ENCODE peak calls at places on chromosomes 4 and X, in seven cellular contexts. I is neural crest cell; G is CD4-positive, alpha-beta T cell; Y is fibroblast of lung; K is OCI-LY7; Q is cardiac muscle cell; W is IMR-90. B is an unnamed sample.

GRCh38 chr4:168998596-168998995 is 11.5 kb downstream of the CBR4 start:
- DNase-seq in W (no peak), Y (no peak), Q (no peak), I (no peak), G (no peak), K (no peak), B (no peak)

GRCh38 chr4:15875663-15876460 is 62.7 kb downstream of the FGFBP1 start:
- DNase-seq in K (no peak), G (no peak), Y (no peak), I (no peak), Q (no peak), W (no peak), B (no peak)

GRCh38 chr4:15811703-15812325 is 33.7 kb downstream of the CD38 start:
- DNase-seq in Q (peak; percentile 20), I (no peak), W (no peak), Y (no peak), K (no peak), G (no peak), B (no peak)

GRCh38 chr4:17055788-17056187 is 157.3 kb upstream of the LDB2 start:
- DNase-seq in W (peak; percentile 97), Y (peak; percentile 90), I (no peak), Q (peak; percentile 84), G (no peak), K (no peak), B (no peak)

GRCh38 chr4:66704243-66704642 is 841.1 kb downstream of the CENPC start:
- DNase-seq in K (no peak), W (no peak), Y (no peak), G (no peak), Q (no peak), I (no peak), B (no peak)

GRCh38 chr4:102388636-102389035 is 43.4 kb upstream of the SLC39A8 start:
- DNase-seq in K (no peak), I (no peak), Q (no peak), G (no peak), W (no peak), Y (no peak), B (no peak)

GRCh38 chr4:185903205-185903604 is 91.2 kb upstream of the SORBS2 start:
- DNase-seq in Q (no peak), I (no peak), K (no peak), W (no peak), Y (no peak), G (no peak), B (no peak)

GRCh38 chr4:174764105-174764729 is 64.8 kb downstream of the GLRA3 start:
- DNase-seq in W (peak; percentile 40), G (no peak), I (no peak), Q (peak; percentile 64), Y (peak; percentile 68), K (peak; percentile 79), B (peak; percentile 22)

GRCh38 chrX:13689519-13690211 is 737 bp downstream of the RAB9A start:
- DNase-seq in K (peak; percentile 21), G (no peak), Y (peak; percentile 51), W (peak; percentile 40), I (no peak), Q (peak; percentile 27), B (no peak)

GRCh38 chr4:183960912-183961569 is 55.9 kb downstream of the STOX2 start:
- DNase-seq in Q (no peak), G (no peak), Y (no peak), K (no peak), I (no peak), W (no peak), B (no peak)

GRCh38 chrX:145213504-145213903 is 33.8 kb upstream of the SPANXN1 start:
- DNase-seq in Y (no peak), G (no peak), W (no peak), K (peak; percentile 1), Q (no peak), I (peak; percentile 7), B (no peak)

GRCh38 chr4:168955674-168956073 is 54.4 kb downstream of the CBR4 start:
- DNase-seq in Q (no peak), Y (no peak), K (no peak), G (no peak), W (no peak), I (no peak), B (no peak)

GRCh38 chrX:47384502-47384901 is 14.1 kb downstream of the ZNF157 start:
- DNase-seq in W (peak; percentile 57), Q (peak; percentile 70), Y (peak; percentile 71), K (peak; percentile 81), I (peak; percentile 64), G (peak; percentile 62), B (peak; percentile 46)

GRCh38 chrX:72062890-72063289 is 68.8 kb downstream of the RTL5 start:
- DNase-seq in K (no peak), W (no peak), I (no peak), Y (peak; percentile 45), G (no peak), Q (peak; percentile 24), B (no peak)

GRCh38 chrX:21944136-21944615 is 3.7 kb downstream of the SMS start:
- DNase-seq in Q (peak; percentile 19), W (no peak), I (no peak), G (no peak), K (no peak), Y (no peak), B (no peak)

GRCh38 chrX:101550825-101551767 is 749 bp downstream of the ARMCX1 start:
- DNase-seq in Y (peak; percentile 37), G (no peak), I (peak; percentile 34), K (no peak), W (peak; percentile 20), Q (peak; percentile 56), B (no peak)

GRCh38 chr4:107034091-107034698 is 1.9 kb downstream of the DKK2 start:
- DNase-seq in Y (peak; percentile 50), I (peak; percentile 64), G (no peak), K (no peak), Q (peak; percentile 26), W (no peak), B (peak; percentile 8)

GRCh38 chr4:78885598-78885997 is 53.6 kb downstream of the PAQR3 start:
- DNase-seq in G (no peak), W (peak; percentile 48), Q (no peak), I (no peak), Y (no peak), K (no peak), B (no peak)

GRCh38 chrX:39577976-39578962 is 519.5 kb downstream of the BCOR start:
- DNase-seq in I (no peak), Q (peak; percentile 43), G (peak; percentile 38), W (no peak), K (peak; percentile 8), Y (peak; percentile 36), B (peak; percentile 39)

GRCh38 chr4:21512351-21512750 is 436.2 kb downstream of the KCNIP4 start:
- DNase-seq in G (no peak), Y (peak; percentile 69), I (peak; percentile 3), K (peak; percentile 16), W (peak; percentile 4), Q (peak; percentile 66), B (no peak)

GRCh38 chrX:121504148-121504547 is 456.7 kb downstream of the GLUD2 start:
- DNase-seq in Y (no peak), K (no peak), Q (no peak), W (no peak), I (no peak), G (no peak), B (no peak)

GRCh38 chrX:9671998-9672397 is 93.6 kb downstream of the GPR143 start:
- DNase-seq in Y (no peak), G (no peak), I (no peak), K (no peak), W (no peak), Q (no peak), B (no peak)

GRCh38 chr4:156636398-156636797 is 335.2 kb downstream of the PDGFC start:
- DNase-seq in G (no peak), W (no peak), I (no peak), Q (no peak), Y (no peak), K (no peak), B (no peak)

GRCh38 chrX:40010550-40011364 is 87.0 kb downstream of the BCOR start:
- DNase-seq in K (no peak), I (no peak), G (no peak), Y (no peak), W (no peak), Q (no peak), B (no peak)

GRCh38 chrX:85243761-85244410 is at the start of the genes SATL1 and ZNF711:
- DNase-seq in K (peak; percentile 58), Q (peak; percentile 61), I (peak; percentile 63), Y (peak; percentile 61), G (peak; percentile 31), W (peak; percentile 51), B (peak; percentile 31)

GRCh38 chrX:40055495-40055894 is 42.3 kb downstream of the BCOR start:
- DNase-seq in G (no peak), W (peak; percentile 16), K (no peak), I (no peak), Y (no peak), Q (no peak), B (no peak)

GRCh38 chr4:10091531-10092181 is 24.9 kb downstream of the WDR1 start:
- DNase-seq in K (no peak), Y (no peak), I (no peak), G (no peak), W (no peak), Q (no peak), B (no peak)

GRCh38 chr4:10090467-10091250 is 25.9 kb downstream of the WDR1 start:
- DNase-seq in Q (no peak), Y (no peak), I (no peak), G (no peak), K (no peak), W (no peak), B (no peak)

GRCh38 chr4:10088135-10089010 is 28.2 kb downstream of the WDR1 start:
- DNase-seq in K (no peak), Y (no peak), Q (no peak), W (no peak), I (no peak), G (no peak), B (no peak)

GRCh38 chr4:10087152-10087791 is 29.3 kb downstream of the WDR1 start:
- DNase-seq in G (no peak), K (no peak), W (no peak), Q (no peak), I (no peak), Y (no peak), B (no peak)

GRCh38 chr4:10089346-10089745 is 27.3 kb downstream of the WDR1 start:
- DNase-seq in Q (no peak), W (no peak), K (no peak), Y (no peak), I (no peak), G (no peak), B (no peak)
- TF ChIP-seq CTCF in Q (peak; percentile 38), W (peak; percentile 14), K (peak; percentile 56), Y (peak; percentile 35), I (peak; percentile 51), G (no peak), B (peak; percentile 19)

GRCh38 chr4:48931459-48931858 is 24.9 kb upstream of the OCIAD2 start:
- DNase-seq in Q (no peak), Y (no peak), W (no peak), I (no peak), G (no peak), K (no peak), B (no peak)
- TF ChIP-seq CTCF in Q (peak; percentile 7), Y (no peak), W (no peak), I (no peak), G (no peak), K (no peak), B (no peak)

GRCh38 chr4:180909279-180909678 is 1333.9 kb upstream of the TENM3 start:
- DNase-seq in I (no peak), G (no peak), K (peak; percentile 23), W (peak; percentile 22), Q (no peak), Y (peak; percentile 11), B (no peak)
- TF ChIP-seq CTCF in I (peak; percentile 36), G (no peak), K (peak; percentile 56), W (peak; percentile 38), Q (no peak), Y (peak; percentile 48), B (no peak)

GRCh38 chr4:2761035-2761923 is 5.1 kb upstream of the TNIP2 start:
- DNase-seq in W (no peak), Y (no peak), K (no peak), Q (peak; percentile 21), I (no peak), G (no peak), B (peak; percentile 33)
- TF ChIP-seq CTCF in W (peak; percentile 10), Y (no peak), K (no peak), Q (no peak), I (no peak), G (no peak), B (no peak)

B was measured in GM10248.